ENCODE peak calls at places on chromosomes 11 and 22, in four cellular contexts. Y is HepG2, Q is WTC11, U is GM12878. X is an unnamed sample.

GRCh38 chr11:60935676-60936442 is 11.6 kb downstream of the TMEM132A start:
- DNase-seq in Y (no peak), Q (no peak), U (no peak), X (no peak)

GRCh38 chr11:115555336-115556090 is 51.3 kb upstream of the CADM1 start:
- DNase-seq in Y (peak; percentile 14), Q (no peak), U (no peak), X (no peak)

GRCh38 chr11:14445542-14446530 is 53.8 kb downstream of the COPB1 start:
- DNase-seq in Y (no peak), Q (no peak), U (no peak), X (no peak)

GRCh38 chr22:32754413-32755041 is 47.0 kb upstream of the TIMP3 start:
- DNase-seq in Y (peak; percentile 83), Q (no peak), U (no peak), X (no peak)

GRCh38 chr22:36445158-36445668 is 36.2 kb downstream of the TXN2 start:
- DNase-seq in Y (peak; percentile 47), Q (no peak), U (no peak), X (no peak)

GRCh38 chr11:4748435-4748834 is 21.3 kb downstream of the OR51F1 start:
- DNase-seq in Y (no peak), Q (no peak), U (no peak), X (no peak)

GRCh38 chr11:79025622-79026021 is 415.2 kb downstream of the TENM4 start:
- DNase-seq in Y (no peak), Q (no peak), U (no peak), X (no peak)

GRCh38 chr11:117273550-117274289 is 17.4 kb upstream of the BACE1-AS start:
- DNase-seq in Y (no peak), Q (no peak), U (no peak), X (peak; percentile 34)

GRCh38 chr22:32794449-32795213 is 6.9 kb upstream of the TIMP3 start:
- DNase-seq in Y (peak; percentile 90), Q (no peak), U (no peak), X (peak; percentile 9)

GRCh38 chr11:133896642-133897330 is 51.5 kb upstream of the SPATA19 start:
- DNase-seq in Y (no peak), Q (no peak), U (no peak), X (no peak)

GRCh38 chr11:61472868-61473267 is 35.7 kb upstream of the LRRC10B start:
- DNase-seq in Y (no peak), Q (no peak), U (no peak), X (no peak)

GRCh38 chr11:72144807-72145565 is 9.5 kb downstream of the FOLR3 start:
- DNase-seq in Y (no peak), Q (no peak), U (no peak), X (no peak)

GRCh38 chr11:123158609-123159008 is 36.4 kb downstream of the CLMP start:
- DNase-seq in Y (no peak), Q (no peak), U (no peak), X (no peak)

GRCh38 chr22:21587803-21588611 is 20.5 kb downstream of the UBE2L3 start:
- DNase-seq in Y (no peak), Q (no peak), U (peak; percentile 78), X (peak; percentile 74)

GRCh38 chr11:41826129-41826528 is 366.7 kb upstream of the LRRC4C start:
- DNase-seq in Y (no peak), Q (no peak), U (no peak), X (no peak)

GRCh38 chr11:67287355-67288197 is 1.5 kb upstream of the ANKRD13D start:
- DNase-seq in Y (no peak), Q (no peak), U (no peak), X (no peak)

GRCh38 chr11:94632356-94632755 is 65.2 kb downstream of the PIWIL4 start:
- DNase-seq in Y (no peak), Q (no peak), U (no peak), X (no peak)

GRCh38 chr11:102382384-102382783 is 35.4 kb downstream of the BIRC2 start:
- DNase-seq in Y (no peak), Q (no peak), U (no peak), X (no peak)

GRCh38 chr11:125173556-125173955 is 9.0 kb downstream of the PKNOX2 start:
- DNase-seq in Y (no peak), Q (no peak), U (no peak), X (no peak)

GRCh38 chr11:67053896-67054850 is 2.5 kb upstream of the RHOD start:
- DNase-seq in Y (peak; percentile 49), Q (peak; percentile 83), U (no peak), X (peak; percentile 90)

GRCh38 chr11:122882809-122883681 is 486 bp downstream of the JHY start:
- DNase-seq in Y (peak; percentile 7), Q (peak; percentile 74), U (no peak), X (no peak)

GRCh38 chr11:102810943-102811528 is 13.1 kb upstream of the MMP1 start:
- DNase-seq in Y (peak; percentile 12), Q (no peak), U (no peak), X (no peak)

GRCh38 chr22:45896153-45896951 is 80.6 kb downstream of the WNT7B start:
- DNase-seq in Y (no peak), Q (peak; percentile 69), U (no peak), X (no peak)

GRCh38 chr11:2301631-2302272 is at the start of the genes C11orf21 and TSPAN32:
- DNase-seq in Y (peak; percentile 27), Q (no peak), U (no peak), X (peak; percentile 83)

DNA sequence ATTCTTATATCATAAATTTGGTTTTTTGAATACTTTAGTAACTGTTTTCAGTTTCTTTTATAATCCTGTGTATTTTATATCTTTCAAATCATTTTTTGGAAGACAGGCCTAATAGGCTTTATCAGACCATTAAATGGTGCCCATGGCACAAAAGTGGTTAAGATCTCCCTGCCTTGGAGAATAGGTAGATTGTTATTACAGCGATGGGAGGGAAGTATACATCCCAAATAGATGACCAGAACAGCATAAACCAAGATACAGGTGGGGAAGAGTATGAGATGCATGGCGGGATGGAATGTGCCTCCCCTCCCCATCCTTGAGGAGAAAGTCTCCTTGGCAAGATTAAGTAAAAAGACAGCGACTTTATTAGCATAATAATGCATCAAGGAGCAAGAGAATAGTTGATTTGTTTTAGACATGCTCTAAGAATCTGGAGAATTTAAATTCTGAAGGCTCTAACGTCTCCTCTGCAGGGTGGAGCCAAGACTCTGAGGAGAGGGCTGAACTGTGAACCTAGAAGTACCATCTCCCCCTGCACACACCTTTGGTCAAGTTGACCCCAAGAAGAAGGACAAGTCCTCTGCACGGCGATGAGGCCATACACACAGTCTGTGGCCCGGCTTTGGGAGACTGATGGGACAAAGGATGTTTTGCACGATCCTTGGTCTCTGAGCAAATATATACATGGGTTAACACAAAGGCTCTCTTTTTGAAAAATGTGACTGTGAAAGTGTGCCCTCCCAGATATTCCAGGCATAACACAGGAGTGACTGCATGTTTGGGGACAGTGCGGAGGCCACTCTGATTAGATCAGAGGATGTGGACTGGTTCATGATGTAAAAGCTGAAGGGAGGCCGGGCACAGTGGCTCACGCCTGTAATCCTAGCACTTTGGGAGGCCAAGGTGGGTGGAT is 61.1 kb upstream of the SLC35C1 start:
- DNase-seq in Y (peak; percentile 71), Q (no peak), U (no peak), X (no peak)
- TF ChIP-seq ETV6 in Y (no peak), Q (no peak), U (no peak), X (no peak)

GRCh38 chr11:118622376-118623290 is 15.2 kb downstream of the PHLDB1 start:
- DNase-seq in Y (no peak), Q (no peak), U (no peak), X (peak; percentile 22)
- TF ChIP-seq ETV6 in Y (no peak), Q (no peak), U (no peak), X (no peak)

GRCh38 chr11:77211594-77212251 is 83.7 kb downstream of the MYO7A start:
- DNase-seq in Y (no peak), Q (no peak), U (no peak), X (no peak)

GRCh38 chr11:77213029-77213579 is 85.1 kb downstream of the MYO7A start:
- DNase-seq in Y (no peak), Q (no peak), U (no peak), X (no peak)

GRCh38 chr11:77209663-77210062 is 81.6 kb downstream of the MYO7A start:
- DNase-seq in Y (no peak), Q (no peak), U (no peak), X (no peak)

GRCh38 chr11:77212314-77213007 is 84.4 kb downstream of the MYO7A start:
- DNase-seq in Y (no peak), Q (no peak), U (no peak), X (no peak)

GRCh38 chr11:77211040-77211451 is 83.0 kb downstream of the MYO7A start:
- DNase-seq in Y (no peak), Q (no peak), U (no peak), X (no peak)
- TF ChIP-seq ETV6 in Y (no peak), Q (no peak), U (no peak), X (no peak)

GRCh38 chr11:120137611-120138521 is at the start of gene TRIM29:
- DNase-seq in Y (no peak), Q (no peak), U (no peak), X (peak; percentile 20)
- TF ChIP-seq ETV6 in Y (no peak), Q (no peak), U (no peak), X (no peak)

GRCh38 chr22:20239951-20240773 is 28.0 kb downstream of the RTN4R start:
- DNase-seq in Y (no peak), Q (peak; percentile 36), U (no peak), X (peak; percentile 81)
- TF ChIP-seq ETV6 in Y (no peak), Q (no peak), U (no peak), X (no peak)

GRCh38 chr11:19849107-19849789 is 136.6 kb downstream of the NAV2 start:
- DNase-seq in Y (no peak), Q (no peak), U (no peak), X (no peak)
- TF ChIP-seq ETV6 in Y (no peak), Q (no peak), U (no peak), X (no peak)

X was measured in K562.